ENCODE peak calls at places on chromosomes 3 and 15, in eight cellular contexts. I is upper lobe of left lung; C is CD8-positive, alpha-beta T cell; P is mesendoderm; E is cardiac muscle cell; F is thoracic aorta; O is PC-9; X is psoas muscle. R is an unnamed sample. For H3K36me3, the result is how much of the 10 kb centered on the place peaks cover.

GRCh38 chr3:171564723-171565122 is 104.5 kb upstream of the TNIK start:
- DNase-seq in E (no peak), C (no peak), X (no peak), O (no peak), F (no peak), P (peak), I (peak), R (no peak)

GRCh38 chr3:196323723-196324122 is 5.7 kb upstream of the DYNLT2B start:
- DNase-seq in F (no peak), E (peak), P (peak), C (no peak), O (no peak), I (no peak), X (no peak), R (no peak)

GRCh38 chr3:79211588-79212359 is 556.0 kb downstream of the ROBO1 start:
- DNase-seq in I (no peak), C (no peak), P (no peak), X (no peak), F (no peak), E (no peak), O (no peak), R (no peak)

GRCh38 chr3:69085543-69086132 is 901 bp downstream of the ARL6IP5 start:
- DNase-seq in C (no peak), F (no peak), X (peak), O (no peak), E (no peak), P (no peak), I (peak), R (no peak)

GRCh38 chr3:46501702-46502101 is 3.9 kb downstream of the RTP3 start:
- DNase-seq in I (no peak), F (no peak), X (no peak), O (no peak), E (no peak), C (no peak), P (no peak), R (no peak)

GRCh38 chr3:136516095-136516494 is 236.1 kb downstream of the STAG1 start:
- DNase-seq in F (no peak), X (no peak), O (no peak), C (no peak), E (no peak), P (no peak), I (no peak), R (no peak)

GRCh38 chr15:66716668-66717025 is 14.6 kb downstream of the SMAD6 start:
- DNase-seq in P (no peak), O (no peak), C (no peak), X (no peak), F (no peak), I (no peak), E (no peak), R (no peak)

GRCh38 chr3:185400866-185401265 is 37.9 kb downstream of the MAP3K13 start:
- DNase-seq in E (no peak), C (no peak), X (no peak), F (no peak), O (no peak), P (no peak), I (no peak), R (no peak)

GRCh38 chr3:83514130-83514914 is 1444.5 kb upstream of the CADM2 start:
- DNase-seq in F (no peak), P (peak), I (no peak), O (peak), X (no peak), C (no peak), E (no peak), R (no peak)

GRCh38 chr3:138946554-138947302 is at the start of the genes FOXL2 and FOXL2NB:
- DNase-seq in I (no peak), O (no peak), P (peak), F (no peak), X (peak), E (peak), C (no peak), R (no peak)

GRCh38 chr3:53051929-53052328 is 6.1 kb upstream of the SFMBT1 start:
- DNase-seq in P (peak), E (no peak), O (no peak), C (no peak), I (no peak), X (no peak), F (no peak), R (no peak)

GRCh38 chr3:17320266-17320665 is 422.2 kb downstream of the TBC1D5 start:
- DNase-seq in F (no peak), E (no peak), O (no peak), P (no peak), I (no peak), X (no peak), C (no peak), R (no peak)

GRCh38 chr15:64334530-64334929 is 21.4 kb downstream of the CSNK1G1 start:
- DNase-seq in X (no peak), P (peak), C (peak), I (peak), E (peak), F (no peak), O (no peak), R (no peak)

GRCh38 chr3:129233538-129233937 is 15.9 kb upstream of the COPG1 start:
- DNase-seq in O (no peak), F (no peak), E (no peak), P (no peak), C (no peak), I (peak), X (no peak), R (no peak)

DNA sequence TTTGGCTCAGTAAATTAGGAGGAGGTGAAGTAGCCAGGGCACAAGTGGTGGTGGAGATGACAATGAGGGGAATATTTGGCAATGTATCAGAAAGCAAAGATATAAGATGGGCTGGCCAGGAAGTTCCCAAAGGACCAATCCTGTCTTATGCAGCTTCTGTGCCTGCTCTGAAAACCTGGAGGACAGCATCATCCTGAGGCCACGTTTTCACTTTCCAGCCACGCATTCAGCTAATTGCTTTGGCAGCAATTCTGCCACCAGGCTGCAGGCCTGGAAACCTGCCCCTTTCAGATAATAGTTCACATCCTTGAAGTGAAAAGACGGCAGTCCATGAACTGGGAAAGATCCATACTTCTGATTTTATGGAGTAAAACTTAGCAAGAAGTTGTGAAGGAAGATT is 682.4 kb downstream of the GRM7 start:
- DNase-seq in C (no peak), I (no peak), X (no peak), E (no peak), P (no peak), O (no peak), F (no peak), R (no peak)
- H3K36me3 ChIP-seq in C (under half), I (under half), X (under half), E (under half), P (under half), O (under half), F (under half), R (under half)

GRCh38 chr15:68186671-68187397 is 18.3 kb downstream of the CALML4 start:
- DNase-seq in I (no peak), O (no peak), P (no peak), E (no peak), C (no peak), F (no peak), X (no peak), R (no peak)
- H3K36me3 ChIP-seq in I (half or more), O (under half), P (under half), E (under half), C (under half), F (under half), X (under half), R (half or more)

GRCh38 chr3:47603332-47603731 is 24.7 kb upstream of the CSPG5 start:
- DNase-seq in E (no peak), P (no peak), C (no peak), X (no peak), I (no peak), F (no peak), O (no peak), R (no peak)
- H3K36me3 ChIP-seq in E (under half), P (under half), C (under half), X (under half), I (half or more), F (under half), O (under half), R (under half)

DNA sequence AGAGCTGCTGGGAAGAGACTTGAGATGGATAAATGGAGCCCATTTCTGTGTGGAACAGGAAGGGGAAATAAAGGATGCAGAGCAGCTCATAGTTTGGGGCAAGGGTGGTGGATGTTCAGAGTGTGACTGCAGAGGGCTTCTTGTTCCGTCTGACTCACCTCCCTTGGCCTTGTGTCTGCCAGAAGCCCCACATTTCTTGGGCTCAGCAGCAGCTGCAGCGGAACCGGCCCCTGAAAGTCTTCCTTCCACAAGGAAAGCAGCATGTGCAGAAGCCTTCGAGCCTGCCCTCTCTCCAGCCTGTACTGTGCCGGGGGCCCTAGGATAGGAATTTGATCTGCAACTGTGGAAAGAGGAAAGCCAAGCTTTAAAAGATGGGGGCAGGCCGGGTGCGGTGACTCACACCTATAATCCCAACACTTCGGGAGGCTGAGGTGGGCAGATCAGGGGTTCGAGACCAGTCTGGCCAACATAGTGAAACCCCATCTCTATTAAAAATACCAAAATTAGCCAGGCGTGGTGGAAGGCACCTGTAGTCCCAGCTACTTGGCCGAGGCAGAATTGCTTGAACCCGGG is 11.5 kb downstream of the CDAN1 start:
- DNase-seq in X (no peak), C (no peak), F (no peak), O (no peak), P (no peak), E (no peak), I (no peak), R (no peak)
- H3K36me3 ChIP-seq in X (under half), C (under half), F (half or more), O (under half), P (under half), E (under half), I (half or more), R (under half)

GRCh38 chr15:90178468-90179435 is 22.4 kb upstream of the SEMA4B start:
- DNase-seq in O (no peak), P (no peak), I (no peak), X (no peak), E (no peak), F (no peak), C (no peak), R (no peak)

GRCh38 chr15:90177012-90177411 is 24.1 kb upstream of the SEMA4B start:
- DNase-seq in F (no peak), O (no peak), X (no peak), I (no peak), P (no peak), E (no peak), C (no peak), R (no peak)

GRCh38 chr15:90173372-90173771 is 27.8 kb upstream of the SEMA4B start:
- DNase-seq in I (no peak), O (no peak), F (no peak), P (no peak), C (no peak), E (no peak), X (no peak), R (no peak)

DNA sequence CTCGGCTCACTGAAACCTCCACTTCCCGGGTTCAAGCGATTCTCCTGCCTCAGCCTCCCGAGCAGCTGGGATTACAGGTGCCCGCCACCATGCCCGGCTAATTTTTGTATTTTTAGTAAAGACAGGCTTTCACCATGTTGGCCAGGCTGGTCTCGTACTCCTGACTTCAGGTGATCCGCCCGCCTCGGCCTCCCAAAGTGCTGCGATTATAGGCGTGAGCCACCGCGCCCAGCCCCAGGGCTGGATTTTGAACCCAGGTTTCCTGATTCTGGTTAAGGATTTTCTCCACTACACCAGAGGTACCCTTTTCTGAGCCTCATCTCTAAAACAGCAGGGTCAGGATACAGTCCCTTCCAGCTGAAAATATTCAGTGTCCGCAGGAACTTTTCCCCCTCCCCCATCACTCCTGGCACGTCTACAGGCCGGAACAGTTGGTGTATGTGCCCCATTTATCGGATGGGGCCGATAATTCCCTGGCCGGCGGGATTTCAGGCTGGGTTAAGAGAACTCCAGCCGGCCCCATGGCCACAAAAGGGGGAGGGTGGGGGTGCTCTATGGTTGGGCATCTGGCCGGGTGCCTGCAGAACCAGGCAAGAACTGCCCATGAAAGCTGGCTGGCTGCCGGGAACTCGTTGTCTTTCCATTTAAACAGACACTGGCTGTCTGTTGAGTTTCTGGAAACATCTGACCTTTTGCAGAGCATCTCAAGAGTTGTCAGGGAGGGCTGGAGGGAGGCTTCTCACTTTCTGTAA is 26.8 kb upstream of the SEMA4B start:
- DNase-seq in X (peak), O (no peak), P (no peak), F (peak), E (peak), I (peak), C (no peak), R (no peak)
- H3K36me3 ChIP-seq in X (under half), O (under half), P (under half), F (under half), E (under half), I (under half), C (under half), R (under half)

DNA sequence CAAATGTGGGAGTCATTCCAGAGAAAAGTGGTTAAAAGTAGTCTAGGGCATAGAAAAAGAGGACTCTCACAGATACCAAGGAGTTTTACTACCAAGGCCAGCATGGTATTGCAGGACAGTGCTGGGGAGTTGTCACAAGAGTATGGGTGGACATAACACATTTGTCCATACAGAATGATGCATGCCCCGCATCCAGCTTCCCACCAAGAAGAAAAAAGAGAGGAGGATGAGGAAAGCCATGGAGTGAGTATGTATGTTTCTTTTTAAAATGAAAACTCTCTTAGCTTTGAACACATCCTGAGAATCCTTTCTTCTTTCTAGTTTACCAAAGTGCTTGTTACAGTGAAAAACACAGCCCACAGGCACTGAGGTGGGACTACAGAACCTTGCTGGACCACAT is 12.5 kb downstream of the NR2E3 start:
- DNase-seq in E (no peak), F (no peak), O (no peak), X (no peak), I (no peak), C (no peak), P (no peak), R (no peak)
- H3K36me3 ChIP-seq in E (under half), F (under half), O (under half), X (under half), I (half or more), C (under half), P (under half), R (under half)

GRCh38 chr3:143121240-143122088 is 1.9 kb downstream of the CHST2 start:
- DNase-seq in E (peak), I (peak), C (peak), F (no peak), P (peak), O (no peak), X (peak), R (peak)
- H3K36me3 ChIP-seq in E (under half), I (under half), C (under half), F (under half), P (under half), O (under half), X (under half), R (under half)

GRCh38 chr3:150412599-150413069 is 4.5 kb downstream of the TSC22D2 start:
- DNase-seq in C (no peak), X (no peak), E (peak), I (no peak), P (no peak), O (no peak), F (no peak), R (no peak)

GRCh38 chr3:150411106-150411460 is 3.0 kb downstream of the TSC22D2 start:
- DNase-seq in O (no peak), I (no peak), F (no peak), P (no peak), E (no peak), C (no peak), X (no peak), R (no peak)

GRCh38 chr3:150409527-150410310 is 1.6 kb downstream of the TSC22D2 start:
- DNase-seq in F (peak), I (peak), E (peak), O (peak), C (peak), X (peak), P (peak), R (peak)

GRCh38 chr3:150410311-150411105 is 2.4 kb downstream of the TSC22D2 start:
- DNase-seq in F (peak), E (peak), X (peak), O (peak), I (peak), P (peak), C (peak), R (peak)

GRCh38 chr3:150411971-150412370 is 3.9 kb downstream of the TSC22D2 start:
- DNase-seq in E (no peak), P (no peak), I (no peak), F (no peak), O (no peak), C (no peak), X (no peak), R (no peak)
- H3K36me3 ChIP-seq in E (under half), P (under half), I (under half), F (under half), O (under half), C (under half), X (under half), R (under half)